ENCODE peak calls at places on chromosomes 6 and 20, in four cellular contexts. One of them, this sample, is unnamed.

GRCh38 chr6:54618597-54618996 is 228.0 kb upstream of the FAM83B start:
- DNase-seq in trophoblast cell: no peak
- DNase-seq in stimulated activated CD4-positive, alpha-beta T cell treated with anti-CD3 and anti-CD28 coated beads, TNF-alpha, amount 100 ng/mL, for 4 hours: no peak
- DNase-seq in activated CD4-positive, alpha-beta T cell treated with anti-CD3 and anti-CD28 coated beads for 1 hour: no peak
- DNase-seq in this sample: no peak

GRCh38 chr6:42898891-42899361 is 16.9 kb upstream of the PTCRA start:
- DNase-seq in trophoblast cell: peak
- DNase-seq in stimulated activated CD4-positive, alpha-beta T cell treated with anti-CD3 and anti-CD28 coated beads, TNF-alpha, amount 100 ng/mL, for 4 hours: peak
- DNase-seq in activated CD4-positive, alpha-beta T cell treated with anti-CD3 and anti-CD28 coated beads for 1 hour: peak
- DNase-seq in this sample: no peak

GRCh38 chr6:156437084-156437879 is 339.9 kb upstream of the ARID1B start:
- DNase-seq in trophoblast cell: peak
- DNase-seq in stimulated activated CD4-positive, alpha-beta T cell treated with anti-CD3 and anti-CD28 coated beads, TNF-alpha, amount 100 ng/mL, for 4 hours: no peak
- DNase-seq in activated CD4-positive, alpha-beta T cell treated with anti-CD3 and anti-CD28 coated beads for 1 hour: no peak
- DNase-seq in this sample: no peak

GRCh38 chr6:112439010-112439409 is 91.9 kb downstream of the RFPL4B start:
- DNase-seq in trophoblast cell: peak
- DNase-seq in stimulated activated CD4-positive, alpha-beta T cell treated with anti-CD3 and anti-CD28 coated beads, TNF-alpha, amount 100 ng/mL, for 4 hours: no peak
- DNase-seq in activated CD4-positive, alpha-beta T cell treated with anti-CD3 and anti-CD28 coated beads for 1 hour: no peak
- DNase-seq in this sample: no peak

GRCh38 chr20:37504404-37505096 is 16.5 kb upstream of the NNAT start:
- DNase-seq in trophoblast cell: peak
- DNase-seq in stimulated activated CD4-positive, alpha-beta T cell treated with anti-CD3 and anti-CD28 coated beads, TNF-alpha, amount 100 ng/mL, for 4 hours: no peak
- DNase-seq in activated CD4-positive, alpha-beta T cell treated with anti-CD3 and anti-CD28 coated beads for 1 hour: no peak
- DNase-seq in this sample: no peak

GRCh38 chr6:166402582-166403277 is 20.0 kb upstream of the MPC1 start:
- DNase-seq in trophoblast cell: peak
- DNase-seq in stimulated activated CD4-positive, alpha-beta T cell treated with anti-CD3 and anti-CD28 coated beads, TNF-alpha, amount 100 ng/mL, for 4 hours: no peak
- DNase-seq in activated CD4-positive, alpha-beta T cell treated with anti-CD3 and anti-CD28 coated beads for 1 hour: no peak
- DNase-seq in this sample: peak

GRCh38 chr20:47727170-47727880 is 58.0 kb downstream of the SULF2 start:
- DNase-seq in trophoblast cell: peak
- DNase-seq in stimulated activated CD4-positive, alpha-beta T cell treated with anti-CD3 and anti-CD28 coated beads, TNF-alpha, amount 100 ng/mL, for 4 hours: peak
- DNase-seq in activated CD4-positive, alpha-beta T cell treated with anti-CD3 and anti-CD28 coated beads for 1 hour: peak
- DNase-seq in this sample: no peak

GRCh38 chr20:52118696-52119095 is 72.9 kb downstream of the ZFP64 start:
- DNase-seq in trophoblast cell: no peak
- DNase-seq in stimulated activated CD4-positive, alpha-beta T cell treated with anti-CD3 and anti-CD28 coated beads, TNF-alpha, amount 100 ng/mL, for 4 hours: no peak
- DNase-seq in activated CD4-positive, alpha-beta T cell treated with anti-CD3 and anti-CD28 coated beads for 1 hour: no peak
- DNase-seq in this sample: no peak

GRCh38 chr6:23180504-23181293 is 611.3 kb downstream of the HDGFL1 start:
- DNase-seq in trophoblast cell: no peak
- DNase-seq in stimulated activated CD4-positive, alpha-beta T cell treated with anti-CD3 and anti-CD28 coated beads, TNF-alpha, amount 100 ng/mL, for 4 hours: no peak
- DNase-seq in activated CD4-positive, alpha-beta T cell treated with anti-CD3 and anti-CD28 coated beads for 1 hour: no peak
- DNase-seq in this sample: peak

GRCh38 chr20:36259177-36259835 is 23.0 kb downstream of the AAR2 start:
- DNase-seq in trophoblast cell: peak
- DNase-seq in stimulated activated CD4-positive, alpha-beta T cell treated with anti-CD3 and anti-CD28 coated beads, TNF-alpha, amount 100 ng/mL, for 4 hours: no peak
- DNase-seq in activated CD4-positive, alpha-beta T cell treated with anti-CD3 and anti-CD28 coated beads for 1 hour: no peak
- DNase-seq in this sample: no peak

GRCh38 chr6:35216412-35216732 is 2.6 kb downstream of the SCUBE3 start:
- DNase-seq in trophoblast cell: no peak
- DNase-seq in stimulated activated CD4-positive, alpha-beta T cell treated with anti-CD3 and anti-CD28 coated beads, TNF-alpha, amount 100 ng/mL, for 4 hours: no peak
- DNase-seq in activated CD4-positive, alpha-beta T cell treated with anti-CD3 and anti-CD28 coated beads for 1 hour: no peak
- DNase-seq in this sample: no peak

GRCh38 chr6:53746442-53747103 is 48.2 kb upstream of the LRRC1 start:
- DNase-seq in trophoblast cell: no peak
- DNase-seq in stimulated activated CD4-positive, alpha-beta T cell treated with anti-CD3 and anti-CD28 coated beads, TNF-alpha, amount 100 ng/mL, for 4 hours: no peak
- DNase-seq in activated CD4-positive, alpha-beta T cell treated with anti-CD3 and anti-CD28 coated beads for 1 hour: no peak
- DNase-seq in this sample: no peak

GRCh38 chr6:43870660-43871061 is 100.7 kb downstream of the VEGFA start:
- DNase-seq in trophoblast cell: no peak
- DNase-seq in stimulated activated CD4-positive, alpha-beta T cell treated with anti-CD3 and anti-CD28 coated beads, TNF-alpha, amount 100 ng/mL, for 4 hours: no peak
- DNase-seq in activated CD4-positive, alpha-beta T cell treated with anti-CD3 and anti-CD28 coated beads for 1 hour: no peak
- DNase-seq in this sample: no peak

GRCh38 chr6:156718647-156719394 is 58.4 kb upstream of the ARID1B start:
- DNase-seq in trophoblast cell: peak
- DNase-seq in stimulated activated CD4-positive, alpha-beta T cell treated with anti-CD3 and anti-CD28 coated beads, TNF-alpha, amount 100 ng/mL, for 4 hours: no peak
- DNase-seq in activated CD4-positive, alpha-beta T cell treated with anti-CD3 and anti-CD28 coated beads for 1 hour: no peak
- DNase-seq in this sample: no peak

GRCh38 chr6:170088349-170088951 is 202.4 kb downstream of the DLL1 start:
- DNase-seq in trophoblast cell: no peak
- DNase-seq in stimulated activated CD4-positive, alpha-beta T cell treated with anti-CD3 and anti-CD28 coated beads, TNF-alpha, amount 100 ng/mL, for 4 hours: no peak
- DNase-seq in activated CD4-positive, alpha-beta T cell treated with anti-CD3 and anti-CD28 coated beads for 1 hour: no peak
- DNase-seq in this sample: no peak

GRCh38 chr20:11919046-11919445 is 1.4 kb downstream of the BTBD3 start:
- DNase-seq in trophoblast cell: no peak
- DNase-seq in stimulated activated CD4-positive, alpha-beta T cell treated with anti-CD3 and anti-CD28 coated beads, TNF-alpha, amount 100 ng/mL, for 4 hours: no peak
- DNase-seq in activated CD4-positive, alpha-beta T cell treated with anti-CD3 and anti-CD28 coated beads for 1 hour: no peak
- DNase-seq in this sample: no peak

GRCh38 chr6:109687271-109687721 is 3.7 kb downstream of the AK9 start:
- DNase-seq in trophoblast cell: no peak
- DNase-seq in stimulated activated CD4-positive, alpha-beta T cell treated with anti-CD3 and anti-CD28 coated beads, TNF-alpha, amount 100 ng/mL, for 4 hours: no peak
- DNase-seq in activated CD4-positive, alpha-beta T cell treated with anti-CD3 and anti-CD28 coated beads for 1 hour: no peak
- DNase-seq in this sample: peak

GRCh38 chr6:101806241-101806640 is 412.7 kb downstream of the GRIK2 start:
- DNase-seq in trophoblast cell: no peak
- DNase-seq in stimulated activated CD4-positive, alpha-beta T cell treated with anti-CD3 and anti-CD28 coated beads, TNF-alpha, amount 100 ng/mL, for 4 hours: no peak
- DNase-seq in activated CD4-positive, alpha-beta T cell treated with anti-CD3 and anti-CD28 coated beads for 1 hour: no peak
- DNase-seq in this sample: no peak

GRCh38 chr6:44264154-44265002 is 973 bp downstream of the NFKBIE start:
- DNase-seq in trophoblast cell: peak
- DNase-seq in stimulated activated CD4-positive, alpha-beta T cell treated with anti-CD3 and anti-CD28 coated beads, TNF-alpha, amount 100 ng/mL, for 4 hours: no peak
- DNase-seq in activated CD4-positive, alpha-beta T cell treated with anti-CD3 and anti-CD28 coated beads for 1 hour: no peak
- DNase-seq in this sample: no peak

GRCh38 chr6:72580281-72580940 is 41.5 kb upstream of the KCNQ5 start:
- DNase-seq in trophoblast cell: peak
- DNase-seq in stimulated activated CD4-positive, alpha-beta T cell treated with anti-CD3 and anti-CD28 coated beads, TNF-alpha, amount 100 ng/mL, for 4 hours: no peak
- DNase-seq in activated CD4-positive, alpha-beta T cell treated with anti-CD3 and anti-CD28 coated beads for 1 hour: no peak
- DNase-seq in this sample: peak

GRCh38 chr6:133890941-133891813 is 2.3 kb downstream of the TCF21 start:
- DNase-seq in trophoblast cell: no peak
- DNase-seq in stimulated activated CD4-positive, alpha-beta T cell treated with anti-CD3 and anti-CD28 coated beads, TNF-alpha, amount 100 ng/mL, for 4 hours: no peak
- DNase-seq in activated CD4-positive, alpha-beta T cell treated with anti-CD3 and anti-CD28 coated beads for 1 hour: no peak
- DNase-seq in this sample: no peak

This sample was measured in AG09319.